ENCODE peak calls at places on chromosome 2, in nine cellular contexts. V is endothelial cell of umbilical vein, Y is mammary epithelial cell, W is K562, P is HepG2, N is PC-3, S is fibroblast of lung, R is SK-N-SH, D is kidney. H is an unnamed sample.

GRCh38 chr2:238040918-238041317 is 19.9 kb upstream of the SCLY start:
- DNase-seq in Y (no peak), S (no peak), D (no peak), R (no peak), N (no peak), P (no peak), V (no peak), W (no peak), H (no peak)

GRCh38 chr2:9071032-9071431 is 67.5 kb upstream of the MBOAT2 start:
- DNase-seq in S (peak; percentile 26), Y (peak; percentile 99), W (peak; percentile 55), R (no peak), N (peak; percentile 99), D (no peak), P (peak; percentile 42), V (peak; percentile 23), H (no peak)

GRCh38 chr2:30979822-30980245 is 158.4 kb downstream of the GALNT14 start:
- DNase-seq in W (no peak), V (no peak), N (peak; percentile 84), R (peak; percentile 55), P (no peak), Y (peak; percentile 97), S (peak; percentile 20), D (peak; percentile 93), H (peak; percentile 64)

GRCh38 chr2:206296128-206296527 is 21.7 kb downstream of the ZDBF2 start:
- DNase-seq in W (no peak), R (no peak), V (peak; percentile 91), P (no peak), N (peak; percentile 75), Y (peak; percentile 70), S (no peak), D (no peak), H (no peak)

GRCh38 chr2:226575928-226576327 is 223.7 kb downstream of the IRS1 start:
- DNase-seq in Y (no peak), V (no peak), P (no peak), D (no peak), S (peak; percentile 46), N (no peak), W (no peak), R (no peak), H (no peak)

GRCh38 chr2:6865346-6866238 is at the start of gene CMPK2:
- DNase-seq in Y (peak; percentile 33), S (peak; percentile 33), N (peak; percentile 67), P (peak; percentile 35), W (peak; percentile 84), D (peak; percentile 88), V (peak; percentile 13), R (peak; percentile 95), H (peak; percentile 86)

GRCh38 chr2:237473474-237474453 is 13.3 kb upstream of the MLPH start:
- DNase-seq in S (peak; percentile 73), D (no peak), Y (peak; percentile 68), P (no peak), N (peak; percentile 12), W (no peak), R (no peak), V (no peak), H (no peak)

GRCh38 chr2:180572346-180572745 is 408.1 kb upstream of the UBE2E3 start:
- DNase-seq in V (no peak), D (no peak), S (peak; percentile 36), W (no peak), N (peak; percentile 47), R (no peak), P (no peak), Y (no peak), H (no peak)

GRCh38 chr2:227163445-227163997 is 484 bp downstream of the COL4A4 start:
- DNase-seq in D (peak; percentile 79), N (no peak), R (peak; percentile 38), Y (peak; percentile 2), V (no peak), S (no peak), W (no peak), P (no peak), H (peak; percentile 53)

GRCh38 chr2:14907014-14907612 is 274.6 kb downstream of the LRATD1 start:
- DNase-seq in V (no peak), P (peak; percentile 13), W (peak; percentile 10), S (no peak), D (no peak), R (no peak), N (peak; percentile 33), Y (no peak), H (peak; percentile 53)

GRCh38 chr2:58098254-58099096 is 51.9 kb downstream of the VRK2 start:
- DNase-seq in D (no peak), N (peak; percentile 59), R (no peak), V (no peak), W (no peak), S (peak; percentile 65), Y (peak; percentile 66), P (no peak), H (no peak)

GRCh38 chr2:133331437-133331836 is 236.8 kb downstream of the NCKAP5 start:
- DNase-seq in P (no peak), W (no peak), Y (no peak), S (no peak), N (no peak), R (no peak), D (no peak), V (no peak), H (no peak)

GRCh38 chr2:22377251-22377650 is 1007.7 kb upstream of the KLHL29 start:
- DNase-seq in P (no peak), V (no peak), Y (no peak), S (no peak), R (no peak), W (no peak), N (no peak), D (no peak), H (no peak)

GRCh38 chr2:14517731-14518130 is 114.8 kb upstream of the LRATD1 start:
- DNase-seq in N (peak; percentile 77), P (no peak), V (no peak), S (no peak), R (no peak), D (no peak), W (no peak), Y (no peak), H (no peak)

DNA sequence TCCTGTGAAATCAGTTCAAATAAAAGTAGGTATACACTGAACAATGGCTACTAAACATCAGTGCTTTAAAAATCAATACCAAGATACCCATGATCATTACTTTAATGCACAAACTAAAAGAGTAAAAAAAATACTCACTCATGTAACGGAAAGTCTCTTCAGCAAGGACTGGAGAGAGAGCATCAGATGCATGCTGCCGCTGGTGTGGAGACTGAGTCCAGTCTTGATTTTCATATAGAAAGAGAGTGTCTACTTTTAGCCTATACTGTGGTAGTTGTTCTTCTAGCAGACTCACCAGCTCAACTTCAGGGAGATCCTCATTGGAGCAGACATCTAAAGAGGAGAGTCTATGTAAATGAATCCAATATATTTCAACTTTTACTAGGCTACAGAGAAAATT is 44.0 kb downstream of the TRAK2 start:
- DNase-seq in P (no peak), V (no peak), N (no peak), S (peak; percentile 68), W (peak; percentile 36), Y (no peak), R (no peak), D (no peak), H (no peak)
- H3K9ac ChIP-seq in P (no peak overlapping the region), V (no peak overlapping the region), N (no peak overlapping the region), S (no peak overlapping the region), W (no peak overlapping the region), Y (no peak overlapping the region), R (no peak overlapping the region), D (no peak overlapping the region), H (no peak overlapping the region)

GRCh38 chr2:232593931-232594330 is 39.5 kb upstream of the EFHD1 start:
- DNase-seq in Y (no peak), R (no peak), N (no peak), V (no peak), D (no peak), S (no peak), P (no peak), W (no peak), H (no peak)

GRCh38 chr2:232597362-232598079 is 35.9 kb upstream of the EFHD1 start:
- DNase-seq in N (no peak), P (no peak), W (no peak), V (no peak), S (no peak), Y (no peak), D (no peak), R (no peak), H (no peak)

GRCh38 chr2:232588031-232588430 is 37.5 kb downstream of the EIF4E2 start:
- DNase-seq in P (no peak), R (no peak), W (no peak), S (no peak), D (no peak), Y (no peak), N (no peak), V (no peak), H (no peak)

GRCh38 chr2:232588680-232589585 is 38.4 kb downstream of the EIF4E2 start:
- DNase-seq in V (no peak), P (no peak), S (peak; percentile 79), R (peak; percentile 28), D (peak; percentile 84), Y (peak; percentile 78), W (no peak), N (peak; percentile 94), H (no peak)

DNA sequence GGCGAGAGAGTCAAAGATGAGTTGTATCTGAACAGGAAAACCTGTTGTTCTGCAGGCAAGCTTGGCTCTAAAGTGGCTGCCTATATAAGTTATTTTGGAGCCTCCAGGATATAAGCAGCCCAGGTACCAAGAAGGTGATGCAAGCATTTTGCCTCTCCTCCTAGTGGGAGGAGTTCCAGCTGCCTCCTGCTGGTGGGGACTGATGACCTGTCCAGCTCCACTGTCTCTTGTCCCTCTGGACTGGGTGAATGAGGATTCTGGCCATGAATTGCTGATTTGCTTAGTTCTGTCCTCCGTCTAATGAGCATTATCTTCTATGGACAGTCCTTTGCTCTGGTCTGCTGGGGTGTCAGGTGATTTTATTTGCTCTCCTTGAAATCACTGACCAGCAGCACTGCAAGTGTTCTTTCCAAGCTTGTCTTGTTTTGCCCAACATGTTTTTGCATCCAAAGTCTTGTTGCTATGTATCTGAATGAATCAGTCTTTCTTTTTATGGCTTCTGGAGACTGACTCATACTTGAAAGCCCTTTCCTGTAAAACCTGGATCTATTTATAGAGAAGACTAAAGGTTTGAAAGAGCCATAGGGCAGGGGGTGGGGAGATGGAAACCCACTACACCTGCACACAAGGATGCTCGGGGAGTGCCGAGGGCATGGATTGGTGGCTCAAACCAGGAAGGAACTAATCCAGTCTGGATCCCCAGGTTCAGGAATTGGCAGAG is 40.6 kb upstream of the EFHD1 start:
- DNase-seq in P (peak; percentile 29), Y (peak; percentile 94), W (no peak), V (peak; percentile 70), D (peak; percentile 83), N (peak; percentile 90), S (peak; percentile 48), R (no peak), H (no peak)
- TF ChIP-seq CTCF in P (peak; percentile 63), Y (peak; percentile 16), W (no peak), V (no peak), D (peak; percentile 11), N (peak; percentile 44), S (no peak), R (peak; percentile 23), H (peak; percentile 22)

GRCh38 chr2:46315103-46315890 is 18.1 kb downstream of the EPAS1 start:
- DNase-seq in S (peak; percentile 95), V (peak; percentile 97), P (peak; percentile 97), D (peak; percentile 95), N (peak; percentile 97), Y (peak; percentile 98), R (peak; percentile 50), W (peak; percentile 87), H (no peak)
- H3K9ac ChIP-seq in S (peak overlapping the region; percentile 40), V (peak overlapping the region; percentile 59), P (peak overlapping the region; percentile 40), D (peak overlapping the region; percentile 33), N (peak overlapping the region; percentile 61), Y (peak overlapping the region; percentile 6), R (peak overlapping the region; percentile 69), W (peak overlapping the region; percentile 77), H (no peak overlapping the region)

GRCh38 chr2:48725696-48726494 is 29.6 kb downstream of the LHCGR start:
- DNase-seq in Y (no peak), P (peak; percentile 12), D (no peak), V (no peak), S (peak; percentile 33), R (no peak), N (peak; percentile 9), W (peak; percentile 25), H (peak; percentile 67)
- TF ChIP-seq CTCF in Y (no peak), P (peak; percentile 34), D (no peak), V (no peak), S (peak; percentile 14), R (no peak), N (no peak), W (peak; percentile 83), H (peak; percentile 46)